ENCODE peak calls at places on chromosome 11, in eight cellular contexts. O, N, Q, W, Y, Z, V and U are unnamed samples.

GRCh38 chr11:110786226-110786902 is 74.1 kb upstream of the ARHGAP20 start:
- DNase-seq in O (no peak), Z (no peak), W (no peak), Y (no peak), N (no peak), Q (no peak), V (no peak), U (no peak)

GRCh38 chr11:112165049-112165448 is 1.2 kb upstream of the IL18 start:
- DNase-seq in Y (no peak), O (no peak), N (no peak), Z (no peak), W (no peak), V (no peak), Q (no peak), U (no peak)

GRCh38 chr11:6617315-6617781 is 1.9 kb downstream of the TPP1 start:
- DNase-seq in Z (no peak), Q (no peak), W (no peak), V (no peak), O (no peak), Y (no peak), N (no peak), U (no peak)

GRCh38 chr11:1198766-1199688 is 23.8 kb upstream of the MUC5B start:
- DNase-seq in V (no peak), W (no peak), Q (no peak), Y (no peak), Z (no peak), N (peak; percentile 9), O (peak; percentile 81), U (no peak)

GRCh38 chr11:1505480-1505879 is 18.9 kb upstream of the MOB2 start:
- DNase-seq in V (no peak), W (no peak), N (peak; percentile 9), Y (no peak), Z (no peak), O (no peak), Q (no peak), U (no peak)

GRCh38 chr11:122778148-122778547 is 60.2 kb upstream of the CRTAM start:
- DNase-seq in V (no peak), Y (no peak), Q (no peak), O (no peak), Z (no peak), W (no peak), N (no peak), U (no peak)

GRCh38 chr11:58577441-58578135 is 1.3 kb upstream of the ZFP91 start:
- DNase-seq in W (peak; percentile 94), O (peak; percentile 93), V (peak; percentile 71), Q (peak; percentile 74), Z (peak; percentile 46), Y (peak; percentile 82), N (peak; percentile 35), U (peak; percentile 79)

GRCh38 chr11:73453562-73453961 is 77.4 kb downstream of the RELT start:
- DNase-seq in N (no peak), Q (no peak), Y (no peak), V (no peak), Z (no peak), O (no peak), W (no peak), U (no peak)

GRCh38 chr11:47378011-47378835 is at the start of gene SPI1:
- DNase-seq in O (no peak), Q (no peak), W (no peak), V (no peak), N (peak; percentile 68), Z (no peak), Y (no peak), U (no peak)

GRCh38 chr11:95641506-95641905 is 148.1 kb downstream of the FAM76B start:
- DNase-seq in N (no peak), Q (no peak), O (no peak), Z (peak; percentile 38), Y (peak; percentile 22), W (peak; percentile 76), V (no peak), U (no peak)